ENCODE peak calls at places on chromosomes 11 and 22, in five cellular contexts. T is activated effector memory CD4-positive, alpha-beta T cell treated with anti-CD3 and anti-CD28 coated beads, Interleukin-2, amount 50 U/mL, for 16 hours; W is kidney; Z is stomach; H is upper lobe of left lung. A is an unnamed sample.

GRCh38 chr11:134637091-134638015 is 225.3 kb upstream of the B3GAT1 start:
- DNase-seq in Z (no peak), H (no peak), T (no peak), W (no peak), A (no peak)

GRCh38 chr11:81987829-81988472 is 745.7 kb downstream of the FAM181B start:
- DNase-seq in T (no peak), H (no peak), Z (no peak), W (peak), A (no peak)

GRCh38 chr22:37241351-37242142 is 2.5 kb downstream of the RAC2 start:
- DNase-seq in Z (peak), H (peak), W (peak), T (peak), A (peak)

GRCh38 chr22:17268501-17269223 is 49.4 kb upstream of the ADA2 start:
- DNase-seq in H (no peak), T (no peak), W (peak), Z (no peak), A (no peak)

GRCh38 chr11:118921121-118921928 is 4.4 kb downstream of the BCL9L start:
- DNase-seq in T (no peak), H (peak), W (peak), Z (no peak), A (peak)

GRCh38 chr22:25514436-25514835 is 50.0 kb upstream of the GRK3 start:
- DNase-seq in H (no peak), W (no peak), T (no peak), Z (no peak), A (no peak)

GRCh38 chr11:108218912-108219783 is 3.3 kb downstream of the NPAT start:
- DNase-seq in T (no peak), Z (no peak), H (no peak), W (no peak), A (no peak)

GRCh38 chr11:43933226-43933607 is 9.2 kb upstream of the C11orf96 start:
- DNase-seq in W (no peak), Z (no peak), T (no peak), H (no peak), A (no peak)

GRCh38 chr11:62337682-62338181 is 484 bp downstream of the ASRGL1 start:
- DNase-seq in W (peak), T (peak), Z (peak), H (peak), A (peak)

GRCh38 chr22:26276530-26277200 is 107.4 kb downstream of the SEZ6L start:
- DNase-seq in Z (no peak), T (no peak), W (no peak), H (no peak), A (no peak)

GRCh38 chr11:13183094-13183825 is 94.3 kb upstream of the BMAL1 start:
- DNase-seq in H (no peak), T (no peak), Z (no peak), W (no peak), A (no peak)

GRCh38 chr22:19175602-19176174 is 2.8 kb downstream of the SLC25A1 start:
- DNase-seq in T (no peak), W (no peak), Z (no peak), H (no peak), A (no peak)

GRCh38 chr11:2390871-2391662 is 9.5 kb upstream of the TSSC4 start:
- DNase-seq in H (no peak), W (peak), Z (no peak), T (no peak), A (no peak)

GRCh38 chr22:45529966-45530575 is 27.4 kb downstream of the FBLN1 start:
- DNase-seq in W (no peak), T (no peak), Z (no peak), H (no peak), A (no peak)